ENCODE peak calls at places on chromosome 3, in four cellular contexts. M is OCI-LY7, S is IMR-90, O is GM12865. Y is an unnamed sample.

GRCh38 chr3:10299175-10299574 is 6.4 kb upstream of the GHRL start:
- DNase-seq in M (peak), S (peak), O (no peak), Y (peak)

GRCh38 chr3:139339219-139339906 is 4.5 kb upstream of the MRPS22 start:
- DNase-seq in M (no peak), S (peak), O (no peak), Y (peak)

GRCh38 chr3:155609586-155609985 is 135.3 kb downstream of the PLCH1 start:
- DNase-seq in M (no peak), S (no peak), O (no peak), Y (no peak)

GRCh38 chr3:64166584-64167155 is 58.6 kb downstream of the PRICKLE2 start:
- DNase-seq in M (no peak), S (no peak), O (no peak), Y (no peak)

GRCh38 chr3:129021140-129021551 is 20.0 kb downstream of the EFCC1 start:
- DNase-seq in M (no peak), S (peak), O (no peak), Y (no peak)

GRCh38 chr3:171607452-171607851 is 147.2 kb upstream of the TNIK start:
- DNase-seq in M (no peak), S (no peak), O (no peak), Y (no peak)

GRCh38 chr3:142943870-142944269 is 19.6 kb downstream of the PAQR9 start:
- DNase-seq in M (no peak), S (no peak), O (no peak), Y (no peak)

GRCh38 chr3:157128771-157129671 is 30.9 kb downstream of the CCNL1 start:
- DNase-seq in M (no peak), S (peak), O (peak), Y (no peak)

GRCh38 chr3:113560845-113561623 is 28.7 kb downstream of the SIDT1 start:
- DNase-seq in M (no peak), S (no peak), O (no peak), Y (no peak)

GRCh38 chr3:183541738-183542137 is 13.8 kb downstream of the KLHL6 start:
- DNase-seq in M (no peak), S (no peak), O (peak), Y (peak)

GRCh38 chr3:1987983-1988382 is 110.7 kb upstream of the CNTN4 start:
- DNase-seq in M (no peak), S (no peak), O (peak), Y (peak)

GRCh38 chr3:155352900-155353490 is 59.5 kb upstream of the STRIT1 start:
- DNase-seq in M (peak), S (peak), O (peak), Y (peak)

GRCh38 chr3:159841766-159842165 is 146.9 kb upstream of the IL12A start:
- DNase-seq in M (no peak), S (no peak), O (no peak), Y (no peak)

GRCh38 chr3:187630421-187630820 is 39.8 kb downstream of the SST start:
- DNase-seq in M (no peak), S (no peak), O (no peak), Y (no peak)

GRCh38 chr3:192514081-192514753 is 213.1 kb downstream of the FGF12 start:
- DNase-seq in M (no peak), S (no peak), O (no peak), Y (peak)

GRCh38 chr3:172188511-172188910 is 149.1 kb downstream of the FNDC3B start:
- DNase-seq in M (no peak), S (no peak), O (no peak), Y (no peak)

GRCh38 chr3:49606427-49606826 is 52.1 kb downstream of the BSN start:
- DNase-seq in M (no peak), S (no peak), O (no peak), Y (peak)

GRCh38 chr3:80086426-80086825 is 318.6 kb upstream of the ROBO1 start:
- DNase-seq in M (no peak), S (no peak), O (no peak), Y (no peak)

GRCh38 chr3:56762718-56763117 is 39.0 kb downstream of the ARHGEF3 start:
- DNase-seq in M (no peak), S (no peak), O (no peak), Y (no peak)

GRCh38 chr3:152403632-152404066 is 134.9 kb downstream of the MBNL1 start:
- DNase-seq in M (no peak), S (peak), O (no peak), Y (peak)

GRCh38 chr3:138206196-138206595 is 19.1 kb downstream of the ARMC8 start:
- DNase-seq in M (no peak), S (no peak), O (no peak), Y (no peak)

DNA sequence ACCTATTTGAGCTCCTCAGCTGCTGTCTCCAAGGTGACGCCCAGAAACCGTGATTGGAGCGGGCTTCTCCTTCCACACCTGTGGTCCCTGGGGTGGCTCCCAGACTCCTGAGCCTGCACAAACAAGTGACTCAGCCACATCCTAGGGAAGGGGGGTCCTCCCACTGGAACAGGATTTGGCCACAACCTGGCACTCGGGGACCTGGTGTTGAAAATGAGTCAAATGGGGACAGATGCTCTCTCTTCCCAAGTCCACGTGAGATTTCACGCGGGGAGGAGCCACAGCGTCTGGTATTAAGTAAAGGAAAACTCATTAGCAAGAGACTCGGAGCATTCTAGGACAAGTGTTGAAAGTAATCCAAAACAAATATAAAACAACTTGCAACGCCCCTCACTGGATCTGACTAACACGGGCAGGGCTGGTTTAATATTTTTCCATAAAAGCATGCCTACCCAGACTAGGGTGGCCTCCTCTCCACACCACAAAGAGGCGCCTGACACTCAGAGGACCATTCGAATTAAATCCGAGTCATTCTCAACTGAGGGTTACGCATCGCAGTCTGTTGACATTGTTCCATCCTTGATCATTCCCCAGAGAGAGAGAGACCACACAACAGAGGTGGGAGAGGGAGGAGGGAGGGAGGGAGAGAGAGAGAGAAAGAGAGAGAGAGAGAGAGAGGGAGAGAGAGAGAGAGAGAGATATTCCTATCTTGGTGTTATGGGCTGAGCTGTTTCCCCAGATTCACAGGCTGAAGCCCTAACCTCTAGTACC is 74.4 kb downstream of the MGLL start:
- DNase-seq in M (no peak), S (peak), O (no peak), Y (peak)
- H3K4me3 ChIP-seq in M (no peak), S (no peak), O (no peak), Y (no peak)

GRCh38 chr3:194631696-194632095 is 1.5 kb downstream of the TMEM44 start:
- DNase-seq in M (no peak), S (no peak), O (no peak), Y (no peak)

GRCh38 chr3:194632211-194632982 is 822 bp downstream of the TMEM44 start:
- DNase-seq in M (no peak), S (peak), O (no peak), Y (no peak)

GRCh38 chr3:194637066-194637465 is 3.8 kb upstream of the TMEM44 start:
- DNase-seq in M (no peak), S (no peak), O (no peak), Y (no peak)

GRCh38 chr3:194633349-194634004 is at the start of gene TMEM44:
- DNase-seq in M (peak), S (peak), O (peak), Y (peak)

DNA sequence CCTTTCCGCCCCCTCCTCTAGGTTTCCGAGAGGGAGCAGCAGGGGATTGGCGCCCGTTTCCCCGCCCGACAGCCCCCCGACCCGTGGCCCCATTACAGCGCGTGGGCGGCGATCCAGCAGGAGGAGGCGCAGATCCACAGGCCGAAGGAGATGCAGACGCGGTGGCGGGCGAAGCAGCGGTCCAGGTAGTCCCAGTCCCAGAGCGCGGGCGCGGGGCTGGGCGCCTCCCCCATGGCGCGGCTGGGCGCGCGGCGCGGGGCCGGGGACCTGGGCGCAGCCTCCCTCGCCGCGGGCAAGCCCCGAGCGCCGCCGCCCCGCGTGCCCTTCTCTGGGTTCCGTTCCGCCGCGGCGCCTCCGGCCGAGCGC is 253 bp downstream of the TMEM44 start:
- DNase-seq in M (no peak), S (no peak), O (no peak), Y (no peak)
- H3K4me3 ChIP-seq in M (peak), S (peak), O (peak), Y (peak)

GRCh38 chr3:188750625-188751024 is 421.1 kb upstream of the TPRG1 start:
- DNase-seq in M (no peak), S (no peak), O (no peak), Y (no peak)

GRCh38 chr3:188756241-188756640 is 415.5 kb upstream of the TPRG1 start:
- DNase-seq in M (peak), S (no peak), O (peak), Y (no peak)

GRCh38 chr3:188754286-188754685 is 417.5 kb upstream of the TPRG1 start:
- DNase-seq in M (peak), S (no peak), O (peak), Y (no peak)

GRCh38 chr3:188749830-188750229 is 421.9 kb upstream of the TPRG1 start:
- DNase-seq in M (no peak), S (no peak), O (no peak), Y (no peak)

GRCh38 chr3:188752850-188753249 is 418.9 kb upstream of the TPRG1 start:
- DNase-seq in M (peak), S (no peak), O (peak), Y (no peak)
- H3K4me3 ChIP-seq in M (peak), S (no peak), O (no peak), Y (no peak)

GRCh38 chr3:15345608-15346137 is 13.3 kb upstream of the SH3BP5 start:
- DNase-seq in M (peak), S (no peak), O (peak), Y (no peak)
- H3K4me3 ChIP-seq in M (peak), S (no peak), O (no peak), Y (no peak)

GRCh38 chr3:51538115-51538458 is 432 bp upstream of the RAD54L2 start:
- DNase-seq in M (peak), S (no peak), O (peak), Y (peak)

GRCh38 chr3:51538459-51539290 is at the start of gene RAD54L2:
- DNase-seq in M (peak), S (peak), O (peak), Y (peak)

GRCh38 chr3:51535146-51536019 is 3.1 kb upstream of the RAD54L2 start:
- DNase-seq in M (no peak), S (no peak), O (peak), Y (no peak)

GRCh38 chr3:51544011-51544775 is 5.7 kb downstream of the RAD54L2 start:
- DNase-seq in M (no peak), S (no peak), O (no peak), Y (no peak)

GRCh38 chr3:51539291-51539891 is 872 bp downstream of the RAD54L2 start:
- DNase-seq in M (peak), S (peak), O (peak), Y (peak)
- H3K4me3 ChIP-seq in M (peak), S (peak), O (peak), Y (peak)

DNA sequence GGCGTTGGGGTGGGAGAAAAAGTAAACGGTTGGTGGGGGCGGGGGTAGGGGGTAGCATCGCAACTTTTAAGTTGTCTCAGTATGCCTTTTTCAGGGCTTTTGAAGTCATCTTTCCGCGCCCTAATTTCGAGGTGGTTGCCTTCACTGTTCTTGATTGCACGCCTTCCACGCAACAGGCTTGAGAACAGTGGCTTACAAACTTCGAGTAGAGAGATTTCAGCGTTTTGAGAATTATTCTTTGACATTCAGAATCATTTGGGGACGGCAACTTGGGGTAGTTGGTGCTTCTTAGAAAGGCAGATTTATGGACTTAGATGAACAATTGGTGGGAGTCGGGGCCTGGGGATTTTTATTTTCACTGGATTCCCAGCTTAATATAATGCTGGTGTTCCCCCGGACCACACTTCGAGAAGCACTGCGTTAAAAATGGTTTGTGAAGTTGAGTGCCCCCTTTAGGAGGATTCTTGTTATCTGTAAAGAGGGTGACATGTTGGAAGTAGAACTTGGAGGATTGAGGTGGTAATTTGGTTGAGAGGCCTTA is 880 bp downstream of the PPP4R2 start:
- DNase-seq in M (peak), S (peak), O (peak), Y (peak)
- H3K4me3 ChIP-seq in M (peak), S (peak), O (peak), Y (peak)